ENCODE peak calls at places on chromosomes 2 and 18, in ten cellular contexts. V is NCI-H748 treated with DMSO at 0.1 percent for 48 hours; N is HTR-8/SVneo; O is M059J; D is OCI-LY7; P is omental fat pad; H is anterior cingulate cortex; J is choroid plexus epithelial cell; I is pons; L is activated T-cell treated with anti-CD3 and anti-CD28 coated beads, Interleukin-2, amount 50 U/mL, for 72 hours. K is an unnamed sample.

GRCh38 chr2:37671816-37672103 is 318 bp upstream of the CDC42EP3 start:
- DNase-seq in I (no peak), J (no peak), V (no peak), P (no peak), H (no peak), O (peak; percentile 55), N (no peak), D (no peak), L (no peak), K (no peak)

GRCh38 chr2:100878000-100878786 is 58.3 kb downstream of the NPAS2 start:
- DNase-seq in D (no peak), N (no peak), I (no peak), V (no peak), P (no peak), O (no peak), J (no peak), L (no peak), H (no peak), K (peak; percentile 83)

GRCh38 chr2:47088371-47089082 is 66.6 kb downstream of the STPG4 start:
- DNase-seq in J (peak; percentile 70), P (no peak), O (peak; percentile 33), V (no peak), N (no peak), D (no peak), L (no peak), H (no peak), I (no peak), K (no peak)

GRCh38 chr2:228541794-228542193 is 360.3 kb upstream of the SPHKAP start:
- DNase-seq in D (no peak), H (no peak), O (peak; percentile 77), L (no peak), P (no peak), I (no peak), J (peak; percentile 36), N (no peak), V (no peak), K (no peak)

GRCh38 chr2:136281281-136282117 is 163.6 kb upstream of the CXCR4 start:
- DNase-seq in D (no peak), L (peak; percentile 45), J (no peak), V (no peak), N (no peak), H (no peak), I (no peak), O (no peak), P (no peak), K (no peak)

GRCh38 chr18:46416706-46417638 is 240.0 kb downstream of the LOXHD1 start:
- DNase-seq in L (no peak), J (no peak), D (peak; percentile 15), N (no peak), V (no peak), P (no peak), O (peak; percentile 43), I (no peak), H (no peak), K (no peak)

GRCh38 chr2:65291221-65292094 is 63.8 kb downstream of the ACTR2 start:
- DNase-seq in V (no peak), N (no peak), D (no peak), J (no peak), I (no peak), L (no peak), P (no peak), O (no peak), H (no peak), K (no peak)

GRCh38 chr2:205865794-205866490 is 183.6 kb downstream of the NRP2 start:
- DNase-seq in V (peak; percentile 93), O (peak; percentile 89), J (no peak), P (no peak), H (no peak), I (peak; percentile 28), D (no peak), L (no peak), N (no peak), K (no peak)

GRCh38 chr18:31819106-31819924 is 58.6 kb upstream of the SLC25A52 start:
- DNase-seq in O (peak; percentile 44), P (no peak), J (peak; percentile 81), D (peak; percentile 50), L (no peak), N (peak; percentile 18), I (peak; percentile 60), H (no peak), V (peak; percentile 61), K (no peak)

GRCh38 chr2:169507698-169508097 is 1.8 kb upstream of the KLHL41 start:
- DNase-seq in N (peak; percentile 55), D (no peak), L (no peak), I (no peak), O (peak; percentile 72), V (peak; percentile 49), H (no peak), J (peak; percentile 84), P (no peak), K (no peak)

GRCh38 chr2:25505630-25506029 is 163.9 kb upstream of the DNMT3A start:
- DNase-seq in V (no peak), H (no peak), J (peak; percentile 37), O (no peak), N (no peak), D (no peak), P (no peak), I (no peak), L (no peak), K (no peak)

GRCh38 chr2:3248754-3249476 is 128.7 kb downstream of the EIPR1 start:
- DNase-seq in O (no peak), D (no peak), V (no peak), L (no peak), H (no peak), I (no peak), J (no peak), N (no peak), P (no peak), K (no peak)

GRCh38 chr2:45860136-45861106 is 208.9 kb downstream of the PRKCE start:
- DNase-seq in V (no peak), I (peak; percentile 89), D (no peak), J (peak; percentile 69), O (peak; percentile 15), P (peak; percentile 33), H (peak; percentile 42), N (no peak), L (peak; percentile 18), K (peak; percentile 85)

GRCh38 chr18:48841381-48842258 is 109.1 kb downstream of the SMAD7 start:
- DNase-seq in O (peak; percentile 74), P (no peak), J (peak; percentile 77), I (no peak), N (no peak), V (no peak), H (no peak), L (no peak), D (no peak), K (peak; percentile 94)

GRCh38 chr2:168246483-168247340 is 683 bp downstream of the STK39 start:
- DNase-seq in D (peak; percentile 83), J (peak; percentile 78), P (no peak), L (peak; percentile 83), V (peak; percentile 37), H (peak; percentile 52), N (peak; percentile 34), O (peak; percentile 65), I (peak; percentile 64), K (peak; percentile 90)

GRCh38 chr2:232229917-232230310 is 148.6 kb upstream of the ALPP start:
- DNase-seq in P (no peak), O (no peak), L (no peak), D (no peak), I (no peak), N (no peak), H (no peak), J (no peak), V (no peak), K (no peak)

GRCh38 chr2:20680744-20681143 is 13.8 kb downstream of the GDF7 start:
- DNase-seq in L (no peak), O (no peak), N (no peak), D (no peak), H (no peak), V (no peak), P (no peak), J (no peak), I (no peak), K (no peak)

GRCh38 chr2:235263205-235264120 is 230.4 kb upstream of the AGAP1 start:
- DNase-seq in P (peak; percentile 32), D (no peak), H (peak; percentile 75), J (peak; percentile 94), V (peak; percentile 69), I (peak; percentile 95), L (no peak), O (peak; percentile 91), N (peak; percentile 91), K (peak; percentile 94)

GRCh38 chr2:72131916-72132841 is 15.5 kb downstream of the CYP26B1 start:
- DNase-seq in O (no peak), D (no peak), H (no peak), I (no peak), P (peak; percentile 17), J (no peak), L (no peak), N (no peak), V (no peak), K (peak; percentile 70)

GRCh38 chr2:179106342-179107178 is 56.6 kb upstream of the CCDC141 start:
- DNase-seq in D (no peak), I (peak; percentile 91), P (no peak), J (peak; percentile 96), L (peak; percentile 43), V (peak; percentile 99), O (peak; percentile 97), N (peak; percentile 48), H (peak; percentile 10), K (no peak)

GRCh38 chr2:128409326-128410034 is 90.8 kb upstream of the HS6ST1 start:
- DNase-seq in V (no peak), O (no peak), N (no peak), H (no peak), D (no peak), L (no peak), P (no peak), J (no peak), I (no peak), K (peak; percentile 54)

GRCh38 chr2:12507295-12507694 is 209.4 kb upstream of the TRIB2 start:
- DNase-seq in J (peak; percentile 58), P (no peak), O (peak; percentile 99), D (no peak), L (peak; percentile 82), N (peak; percentile 59), V (no peak), I (no peak), H (no peak), K (no peak)

GRCh38 chr2:39837856-39838453 is 58.9 kb upstream of the THUMPD2 start:
- DNase-seq in I (no peak), J (peak; percentile 62), H (no peak), O (peak; percentile 24), V (peak; percentile 58), D (peak; percentile 78), P (no peak), N (peak; percentile 28), L (no peak), K (no peak)

GRCh38 chr2:188497736-188498135 is 206.1 kb downstream of the GULP1 start:
- DNase-seq in V (no peak), N (no peak), I (no peak), J (no peak), O (peak; percentile 5), P (no peak), D (no peak), L (no peak), H (no peak), K (no peak)

GRCh38 chr2:161681043-161681442 is 56.8 kb downstream of the SLC4A10 start:
- DNase-seq in L (no peak), D (no peak), H (no peak), J (peak; percentile 10), P (no peak), V (no peak), I (no peak), O (peak; percentile 49), N (no peak), K (no peak)

GRCh38 chr18:46725310-46725709 is 31.5 kb downstream of the ST8SIA5 start:
- DNase-seq in J (no peak), N (no peak), O (no peak), D (no peak), L (no peak), P (no peak), I (no peak), V (no peak), H (no peak), K (no peak)

GRCh38 chr18:67483237-67483636 is 33.3 kb downstream of the DSEL start:
- DNase-seq in I (peak; percentile 75), N (no peak), J (no peak), O (peak; percentile 54), H (peak; percentile 8), P (no peak), L (no peak), D (no peak), V (no peak), K (no peak)

GRCh38 chr2:160695402-160696060 is 201.9 kb upstream of the RBMS1 start:
- DNase-seq in J (peak; percentile 48), N (no peak), H (no peak), P (no peak), D (no peak), V (peak; percentile 46), I (no peak), O (peak; percentile 44), L (no peak), K (no peak)